ENCODE peak calls at places on chromosomes 11 and 22, in eight cellular contexts. One of them, this sample, is unnamed.

GRCh38 chr11:104090767-104091166 is 54.3 kb downstream of the DDI1 start:
- DNase-seq in NB4: no peak
- DNase-seq in epithelial cell of esophagus: no peak
- DNase-seq in HL-60: no peak
- DNase-seq in brain microvascular endothelial cell: no peak
- DNase-seq in AG04449: no peak
- DNase-seq in lower leg skin: no peak
- DNase-seq in fibroblast of the aortic adventitia: no peak
- DNase-seq in this sample: no peak

GRCh38 chr11:95175969-95176368 is 55.0 kb downstream of the SESN3 start:
- DNase-seq in HL-60: no peak
- DNase-seq in epithelial cell of esophagus: no peak
- DNase-seq in NB4: no peak
- DNase-seq in lower leg skin: no peak
- DNase-seq in fibroblast of the aortic adventitia: no peak
- DNase-seq in brain microvascular endothelial cell: no peak
- DNase-seq in AG04449: no peak
- DNase-seq in this sample: no peak

GRCh38 chr11:60334005-60334620 is 7.1 kb downstream of the MS4A6E start:
- DNase-seq in HL-60: peak; percentile 68
- DNase-seq in NB4: peak; percentile 84
- DNase-seq in AG04449: no peak
- DNase-seq in epithelial cell of esophagus: peak; percentile 66
- DNase-seq in brain microvascular endothelial cell: peak; percentile 78
- DNase-seq in lower leg skin: peak; percentile 87
- DNase-seq in fibroblast of the aortic adventitia: peak; percentile 21
- DNase-seq in this sample: peak; percentile 66

GRCh38 chr22:40385041-40385782 is 14.8 kb downstream of the SGSM3 start:
- DNase-seq in NB4: peak; percentile 65
- DNase-seq in lower leg skin: no peak
- DNase-seq in AG04449: no peak
- DNase-seq in epithelial cell of esophagus: peak; percentile 39
- DNase-seq in brain microvascular endothelial cell: no peak
- DNase-seq in HL-60: peak; percentile 57
- DNase-seq in fibroblast of the aortic adventitia: no peak
- DNase-seq in this sample: peak; percentile 46

GRCh38 chr11:75277991-75278790 is 37.6 kb downstream of the TPBGL start:
- DNase-seq in brain microvascular endothelial cell: no peak
- DNase-seq in HL-60: no peak
- DNase-seq in lower leg skin: peak; percentile 76
- DNase-seq in epithelial cell of esophagus: no peak
- DNase-seq in NB4: no peak
- DNase-seq in fibroblast of the aortic adventitia: no peak
- DNase-seq in AG04449: no peak
- DNase-seq in this sample: no peak

GRCh38 chr22:40406063-40406890 is 35.9 kb downstream of the SGSM3 start:
- DNase-seq in AG04449: no peak
- DNase-seq in epithelial cell of esophagus: no peak
- DNase-seq in NB4: no peak
- DNase-seq in brain microvascular endothelial cell: no peak
- DNase-seq in fibroblast of the aortic adventitia: no peak
- DNase-seq in HL-60: no peak
- DNase-seq in lower leg skin: no peak
- DNase-seq in this sample: no peak

GRCh38 chr11:58006940-58007339 is 16.7 kb upstream of the OR9Q1 start:
- DNase-seq in lower leg skin: no peak
- DNase-seq in epithelial cell of esophagus: peak; percentile 71
- DNase-seq in fibroblast of the aortic adventitia: peak; percentile 45
- DNase-seq in brain microvascular endothelial cell: no peak
- DNase-seq in NB4: no peak
- DNase-seq in AG04449: no peak
- DNase-seq in HL-60: no peak
- DNase-seq in this sample: peak; percentile 67

GRCh38 chr22:41862530-41863266 is 29.8 kb downstream of the SREBF2 start:
- DNase-seq in AG04449: no peak
- DNase-seq in fibroblast of the aortic adventitia: no peak
- DNase-seq in HL-60: no peak
- DNase-seq in epithelial cell of esophagus: no peak
- DNase-seq in lower leg skin: no peak
- DNase-seq in brain microvascular endothelial cell: no peak
- DNase-seq in NB4: peak; percentile 23
- DNase-seq in this sample: no peak

GRCh38 chr11:78370406-78371172 is 47.0 kb downstream of the GAB2 start:
- DNase-seq in NB4: no peak
- DNase-seq in lower leg skin: no peak
- DNase-seq in epithelial cell of esophagus: no peak
- DNase-seq in HL-60: no peak
- DNase-seq in AG04449: no peak
- DNase-seq in fibroblast of the aortic adventitia: peak; percentile 80
- DNase-seq in brain microvascular endothelial cell: peak; percentile 38
- DNase-seq in this sample: no peak

GRCh38 chr22:41772645-41773044 is 27.8 kb upstream of the CCDC134 start:
- DNase-seq in NB4: no peak
- DNase-seq in AG04449: no peak
- DNase-seq in fibroblast of the aortic adventitia: no peak
- DNase-seq in epithelial cell of esophagus: peak; percentile 68
- DNase-seq in lower leg skin: no peak
- DNase-seq in brain microvascular endothelial cell: no peak
- DNase-seq in HL-60: no peak
- DNase-seq in this sample: peak; percentile 82

GRCh38 chr11:63816732-63817131 is 3.5 kb downstream of the SPINDOC start:
- DNase-seq in HL-60: no peak
- DNase-seq in epithelial cell of esophagus: no peak
- DNase-seq in fibroblast of the aortic adventitia: no peak
- DNase-seq in brain microvascular endothelial cell: no peak
- DNase-seq in lower leg skin: no peak
- DNase-seq in NB4: no peak
- DNase-seq in AG04449: no peak
- DNase-seq in this sample: no peak

GRCh38 chr11:131392528-131393255 is 22.3 kb downstream of the NTM start:
- DNase-seq in HL-60: peak; percentile 9
- DNase-seq in fibroblast of the aortic adventitia: no peak
- DNase-seq in lower leg skin: no peak
- DNase-seq in AG04449: no peak
- DNase-seq in NB4: peak; percentile 20
- DNase-seq in brain microvascular endothelial cell: no peak
- DNase-seq in epithelial cell of esophagus: peak; percentile 4
- DNase-seq in this sample: peak; percentile 20

GRCh38 chr11:48001438-48002021 is 21.2 kb downstream of the PTPRJ start:
- DNase-seq in epithelial cell of esophagus: no peak
- DNase-seq in HL-60: no peak
- DNase-seq in fibroblast of the aortic adventitia: peak; percentile 81
- DNase-seq in lower leg skin: no peak
- DNase-seq in AG04449: peak; percentile 64
- DNase-seq in NB4: no peak
- DNase-seq in brain microvascular endothelial cell: peak; percentile 75
- DNase-seq in this sample: no peak

GRCh38 chr11:69840371-69841169 is 21.4 kb upstream of the FGF3 start:
- DNase-seq in fibroblast of the aortic adventitia: no peak
- DNase-seq in lower leg skin: peak; percentile 65
- DNase-seq in NB4: no peak
- DNase-seq in AG04449: no peak
- DNase-seq in HL-60: no peak
- DNase-seq in brain microvascular endothelial cell: no peak
- DNase-seq in epithelial cell of esophagus: peak; percentile 27
- DNase-seq in this sample: peak; percentile 22

GRCh38 chr11:92298238-92298565 is 73.6 kb downstream of the FAT3 start:
- DNase-seq in AG04449: no peak
- DNase-seq in HL-60: no peak
- DNase-seq in brain microvascular endothelial cell: no peak
- DNase-seq in lower leg skin: no peak
- DNase-seq in epithelial cell of esophagus: no peak
- DNase-seq in fibroblast of the aortic adventitia: no peak
- DNase-seq in NB4: no peak
- DNase-seq in this sample: no peak

GRCh38 chr22:35313311-35314121 is 13.8 kb downstream of the TOM1 start:
- DNase-seq in lower leg skin: peak; percentile 87
- DNase-seq in epithelial cell of esophagus: peak; percentile 78
- DNase-seq in fibroblast of the aortic adventitia: peak; percentile 90
- DNase-seq in NB4: no peak
- DNase-seq in HL-60: no peak
- DNase-seq in brain microvascular endothelial cell: peak; percentile 93
- DNase-seq in AG04449: peak; percentile 74
- DNase-seq in this sample: peak; percentile 77

GRCh38 chr11:66157182-66157864 is 87.3 kb downstream of the PACS1 start:
- DNase-seq in fibroblast of the aortic adventitia: peak; percentile 16
- DNase-seq in brain microvascular endothelial cell: no peak
- DNase-seq in epithelial cell of esophagus: peak; percentile 18
- DNase-seq in lower leg skin: no peak
- DNase-seq in AG04449: no peak
- DNase-seq in NB4: no peak
- DNase-seq in HL-60: no peak
- DNase-seq in this sample: peak; percentile 26

GRCh38 chr22:31715157-31715778 is 34.7 kb downstream of the PRR14L start:
- DNase-seq in lower leg skin: no peak
- DNase-seq in fibroblast of the aortic adventitia: no peak
- DNase-seq in brain microvascular endothelial cell: no peak
- DNase-seq in NB4: no peak
- DNase-seq in AG04449: no peak
- DNase-seq in HL-60: no peak
- DNase-seq in epithelial cell of esophagus: no peak
- DNase-seq in this sample: no peak

GRCh38 chr11:12201016-12201985 is 90.9 kb downstream of the MICAL2 start:
- DNase-seq in NB4: peak; percentile 27
- DNase-seq in brain microvascular endothelial cell: peak; percentile 99
- DNase-seq in epithelial cell of esophagus: peak; percentile 48
- DNase-seq in lower leg skin: peak; percentile 69
- DNase-seq in HL-60: no peak
- DNase-seq in fibroblast of the aortic adventitia: peak; percentile 98
- DNase-seq in AG04449: peak; percentile 98
- DNase-seq in this sample: peak; percentile 71

GRCh38 chr22:48857202-48857805 is 970.4 kb downstream of the BRD1 start:
- DNase-seq in brain microvascular endothelial cell: no peak
- DNase-seq in fibroblast of the aortic adventitia: no peak
- DNase-seq in lower leg skin: peak; percentile 61
- DNase-seq in NB4: no peak
- DNase-seq in epithelial cell of esophagus: no peak
- DNase-seq in HL-60: no peak
- DNase-seq in AG04449: no peak
- DNase-seq in this sample: no peak

GRCh38 chr22:48855013-48855412 is 972.7 kb downstream of the BRD1 start:
- DNase-seq in HL-60: no peak
- DNase-seq in AG04449: no peak
- DNase-seq in epithelial cell of esophagus: no peak
- DNase-seq in lower leg skin: no peak
- DNase-seq in NB4: no peak
- DNase-seq in fibroblast of the aortic adventitia: no peak
- DNase-seq in brain microvascular endothelial cell: no peak
- DNase-seq in this sample: no peak

GRCh38 chr22:48855593-48856307 is 971.9 kb downstream of the BRD1 start:
- DNase-seq in AG04449: no peak
- DNase-seq in fibroblast of the aortic adventitia: no peak
- DNase-seq in lower leg skin: peak; percentile 79
- DNase-seq in HL-60: no peak
- DNase-seq in NB4: no peak
- DNase-seq in brain microvascular endothelial cell: no peak
- DNase-seq in epithelial cell of esophagus: no peak
- DNase-seq in this sample: no peak

GRCh38 chr22:48858121-48858520 is 969.6 kb downstream of the BRD1 start:
- DNase-seq in AG04449: no peak
- DNase-seq in brain microvascular endothelial cell: no peak
- DNase-seq in HL-60: no peak
- DNase-seq in epithelial cell of esophagus: no peak
- DNase-seq in lower leg skin: peak; percentile 82
- DNase-seq in fibroblast of the aortic adventitia: no peak
- DNase-seq in NB4: no peak
- DNase-seq in this sample: no peak

GRCh38 chr22:48856308-48856615 is 971.4 kb downstream of the BRD1 start:
- DNase-seq in fibroblast of the aortic adventitia: no peak
- DNase-seq in HL-60: no peak
- DNase-seq in brain microvascular endothelial cell: no peak
- DNase-seq in NB4: no peak
- DNase-seq in lower leg skin: peak; percentile 65
- DNase-seq in AG04449: no peak
- DNase-seq in epithelial cell of esophagus: no peak
- DNase-seq in this sample: no peak
- H3K4me3 ChIP-seq in fibroblast of the aortic adventitia: no peak overlapping the region
- H3K4me3 ChIP-seq in HL-60: no peak overlapping the region
- H3K4me3 ChIP-seq in brain microvascular endothelial cell: no peak overlapping the region
- H3K4me3 ChIP-seq in NB4: no peak overlapping the region
- H3K4me3 ChIP-seq in lower leg skin: no peak overlapping the region
- H3K4me3 ChIP-seq in AG04449: no peak overlapping the region
- H3K4me3 ChIP-seq in epithelial cell of esophagus: no peak overlapping the region
- H3K4me3 ChIP-seq in this sample: no peak overlapping the region

DNA sequence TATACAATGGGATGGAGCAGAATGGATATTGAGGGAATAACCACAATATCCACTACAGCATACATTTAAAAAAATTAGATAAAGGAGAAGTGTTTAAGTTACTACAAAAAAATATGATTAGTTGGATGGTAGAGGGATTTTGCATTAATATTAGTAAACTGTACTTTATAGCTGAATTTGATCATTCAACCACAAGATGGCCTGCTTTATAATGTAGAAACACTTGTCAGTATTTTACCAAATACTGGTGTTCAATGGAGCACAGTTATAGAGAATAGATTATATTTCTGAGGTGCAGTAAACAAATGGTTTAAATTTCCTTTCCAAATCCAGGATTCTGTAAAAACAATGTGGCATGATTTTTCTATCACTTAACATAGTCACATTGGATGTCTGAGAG is 818.8 kb upstream of the CHORDC1 start:
- DNase-seq in NB4: no peak
- DNase-seq in lower leg skin: no peak
- DNase-seq in epithelial cell of esophagus: no peak
- DNase-seq in brain microvascular endothelial cell: no peak
- DNase-seq in AG04449: no peak
- DNase-seq in fibroblast of the aortic adventitia: no peak
- DNase-seq in HL-60: no peak
- DNase-seq in this sample: peak; percentile 4
- TF ChIP-seq CTCF in NB4: no peak
- TF ChIP-seq CTCF in lower leg skin: no peak
- TF ChIP-seq CTCF in epithelial cell of esophagus: no peak
- TF ChIP-seq CTCF in brain microvascular endothelial cell: peak; percentile 10
- TF ChIP-seq CTCF in AG04449: no peak
- TF ChIP-seq CTCF in fibroblast of the aortic adventitia: no peak
- TF ChIP-seq CTCF in HL-60: no peak
- TF ChIP-seq CTCF in this sample: no peak

GRCh38 chr11:40544162-40544561 is 915.3 kb downstream of the LRRC4C start:
- DNase-seq in HL-60: no peak
- DNase-seq in lower leg skin: no peak
- DNase-seq in brain microvascular endothelial cell: no peak
- DNase-seq in AG04449: no peak
- DNase-seq in epithelial cell of esophagus: no peak
- DNase-seq in fibroblast of the aortic adventitia: no peak
- DNase-seq in NB4: no peak
- DNase-seq in this sample: no peak
- H3K4me3 ChIP-seq in HL-60: no peak overlapping the region
- H3K4me3 ChIP-seq in lower leg skin: no peak overlapping the region
- H3K4me3 ChIP-seq in brain microvascular endothelial cell: no peak overlapping the region
- H3K4me3 ChIP-seq in AG04449: no peak overlapping the region
- H3K4me3 ChIP-seq in epithelial cell of esophagus: no peak overlapping the region
- H3K4me3 ChIP-seq in fibroblast of the aortic adventitia: no peak overlapping the region
- H3K4me3 ChIP-seq in NB4: no peak overlapping the region
- H3K4me3 ChIP-seq in this sample: no peak overlapping the region

DNA sequence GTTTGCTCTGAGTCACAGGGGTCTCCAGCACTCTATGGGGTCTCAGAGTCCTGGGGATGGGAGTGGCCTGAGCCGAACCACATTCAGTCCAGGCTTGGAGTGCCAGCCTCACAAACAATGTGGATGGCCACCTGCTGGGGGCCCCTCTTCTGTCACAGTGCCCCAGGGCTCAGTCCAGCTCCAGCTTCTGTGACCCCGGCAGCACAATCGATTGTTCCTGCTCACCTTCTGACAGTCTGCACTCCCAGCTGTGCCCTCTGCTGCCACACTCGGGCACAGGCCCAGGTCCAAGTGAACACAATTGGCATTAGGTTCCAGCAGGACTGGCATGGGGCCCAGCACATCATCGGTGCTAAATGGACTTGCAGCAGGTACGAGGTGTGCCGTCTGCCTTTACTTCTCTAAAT is 84.8 kb downstream of the TP53I11 start:
- DNase-seq in fibroblast of the aortic adventitia: no peak
- DNase-seq in brain microvascular endothelial cell: no peak
- DNase-seq in HL-60: no peak
- DNase-seq in NB4: no peak
- DNase-seq in epithelial cell of esophagus: no peak
- DNase-seq in AG04449: no peak
- DNase-seq in lower leg skin: no peak
- DNase-seq in this sample: no peak
- TF ChIP-seq CTCF in fibroblast of the aortic adventitia: no peak
- TF ChIP-seq CTCF in brain microvascular endothelial cell: no peak
- TF ChIP-seq CTCF in HL-60: no peak
- TF ChIP-seq CTCF in NB4: no peak
- TF ChIP-seq CTCF in epithelial cell of esophagus: no peak
- TF ChIP-seq CTCF in AG04449: no peak
- TF ChIP-seq CTCF in lower leg skin: no peak
- TF ChIP-seq CTCF in this sample: no peak

This sample was measured in bronchial epithelial cell.